ENCODE peak calls at places on chromosome 15, in five cellular contexts. One of them, this sample, is unnamed.

GRCh38 chr15:92393287-92393993 is at the start of gene ST8SIA2:
- DNase-seq in central memory CD8-positive, alpha-beta T cell: no peak
- DNase-seq in RWPE1: peak
- DNase-seq in hippocampal formation: no peak
- DNase-seq in retinal pigment epithelial cell: no peak
- DNase-seq in this sample: no peak

GRCh38 chr15:65519781-65520299 is 2.4 kb upstream of the DPP8 start:
- DNase-seq in central memory CD8-positive, alpha-beta T cell: no peak
- DNase-seq in RWPE1: no peak
- DNase-seq in hippocampal formation: no peak
- DNase-seq in retinal pigment epithelial cell: no peak
- DNase-seq in this sample: no peak

GRCh38 chr15:80580107-80580506 is 115.0 kb upstream of the ABHD17C start:
- DNase-seq in central memory CD8-positive, alpha-beta T cell: no peak
- DNase-seq in RWPE1: peak
- DNase-seq in hippocampal formation: no peak
- DNase-seq in retinal pigment epithelial cell: no peak
- DNase-seq in this sample: no peak

GRCh38 chr15:68205949-68206539 is 912 bp upstream of the CALML4 start:
- DNase-seq in central memory CD8-positive, alpha-beta T cell: no peak
- DNase-seq in RWPE1: no peak
- DNase-seq in hippocampal formation: no peak
- DNase-seq in retinal pigment epithelial cell: no peak
- DNase-seq in this sample: peak

GRCh38 chr15:67880651-67881182 is 40.9 kb upstream of the RNU6-1 start:
- DNase-seq in central memory CD8-positive, alpha-beta T cell: no peak
- DNase-seq in RWPE1: peak
- DNase-seq in hippocampal formation: no peak
- DNase-seq in retinal pigment epithelial cell: no peak
- DNase-seq in this sample: peak

GRCh38 chr15:99981223-99981647 is 248.0 kb upstream of the LYSMD4 start:
- DNase-seq in central memory CD8-positive, alpha-beta T cell: no peak
- DNase-seq in RWPE1: peak
- DNase-seq in hippocampal formation: no peak
- DNase-seq in retinal pigment epithelial cell: no peak
- DNase-seq in this sample: no peak

GRCh38 chr15:66841953-66842681 is 140.1 kb downstream of the SMAD6 start:
- DNase-seq in central memory CD8-positive, alpha-beta T cell: no peak
- DNase-seq in RWPE1: peak
- DNase-seq in hippocampal formation: no peak
- DNase-seq in retinal pigment epithelial cell: peak
- DNase-seq in this sample: peak

GRCh38 chr15:47331796-47332480 is 385.4 kb upstream of the SEMA6D start:
- DNase-seq in central memory CD8-positive, alpha-beta T cell: no peak
- DNase-seq in RWPE1: no peak
- DNase-seq in hippocampal formation: no peak
- DNase-seq in retinal pigment epithelial cell: peak
- DNase-seq in this sample: no peak

GRCh38 chr15:85805392-85805791 is 10.7 kb upstream of the KLHL25 start:
- DNase-seq in central memory CD8-positive, alpha-beta T cell: no peak
- DNase-seq in RWPE1: no peak
- DNase-seq in hippocampal formation: no peak
- DNase-seq in retinal pigment epithelial cell: no peak
- DNase-seq in this sample: no peak

GRCh38 chr15:72203507-72203837 is 5.9 kb upstream of the GRAMD2A start:
- DNase-seq in central memory CD8-positive, alpha-beta T cell: no peak
- DNase-seq in RWPE1: peak
- DNase-seq in hippocampal formation: peak
- DNase-seq in retinal pigment epithelial cell: peak
- DNase-seq in this sample: no peak

GRCh38 chr15:57218826-57219576 is 157.3 kb upstream of the CGNL1 start:
- DNase-seq in central memory CD8-positive, alpha-beta T cell: no peak
- DNase-seq in RWPE1: no peak
- DNase-seq in hippocampal formation: peak
- DNase-seq in retinal pigment epithelial cell: no peak
- DNase-seq in this sample: no peak

GRCh38 chr15:34436126-34436955 is 1.3 kb downstream of the GOLGA8A start:
- DNase-seq in central memory CD8-positive, alpha-beta T cell: no peak
- DNase-seq in RWPE1: no peak
- DNase-seq in hippocampal formation: no peak
- DNase-seq in retinal pigment epithelial cell: no peak
- DNase-seq in this sample: no peak

GRCh38 chr15:38308242-38308641 is 55.6 kb downstream of the SPRED1 start:
- DNase-seq in central memory CD8-positive, alpha-beta T cell: no peak
- DNase-seq in RWPE1: no peak
- DNase-seq in hippocampal formation: no peak
- DNase-seq in retinal pigment epithelial cell: no peak
- DNase-seq in this sample: no peak

GRCh38 chr15:28945626-28946215 is 59.9 kb downstream of the APBA2 start:
- DNase-seq in central memory CD8-positive, alpha-beta T cell: no peak
- DNase-seq in RWPE1: no peak
- DNase-seq in hippocampal formation: no peak
- DNase-seq in retinal pigment epithelial cell: no peak
- DNase-seq in this sample: no peak

GRCh38 chr15:66650433-66650832 is 51.6 kb upstream of the SMAD6 start:
- DNase-seq in central memory CD8-positive, alpha-beta T cell: no peak
- DNase-seq in RWPE1: no peak
- DNase-seq in hippocampal formation: no peak
- DNase-seq in retinal pigment epithelial cell: no peak
- DNase-seq in this sample: peak

GRCh38 chr15:23823508-23823907 is 136.4 kb upstream of the NDN start:
- DNase-seq in central memory CD8-positive, alpha-beta T cell: no peak
- DNase-seq in RWPE1: no peak
- DNase-seq in hippocampal formation: no peak
- DNase-seq in retinal pigment epithelial cell: no peak
- DNase-seq in this sample: no peak

GRCh38 chr15:100383302-100384107 is 41.7 kb upstream of the ADAMTS17 start:
- DNase-seq in central memory CD8-positive, alpha-beta T cell: no peak
- DNase-seq in RWPE1: peak
- DNase-seq in hippocampal formation: peak
- DNase-seq in retinal pigment epithelial cell: no peak
- DNase-seq in this sample: peak

GRCh38 chr15:95041297-95041696 is 809.9 kb downstream of the MCTP2 start:
- DNase-seq in central memory CD8-positive, alpha-beta T cell: no peak
- DNase-seq in RWPE1: no peak
- DNase-seq in hippocampal formation: no peak
- DNase-seq in retinal pigment epithelial cell: no peak
- DNase-seq in this sample: no peak

GRCh38 chr15:82663186-82663600 is 16.0 kb upstream of the CPEB1 start:
- DNase-seq in central memory CD8-positive, alpha-beta T cell: no peak
- DNase-seq in RWPE1: peak
- DNase-seq in hippocampal formation: no peak
- DNase-seq in retinal pigment epithelial cell: no peak
- DNase-seq in this sample: no peak

GRCh38 chr15:35752134-35752466 is 206.1 kb upstream of the DPH6 start:
- DNase-seq in central memory CD8-positive, alpha-beta T cell: no peak
- DNase-seq in RWPE1: no peak
- DNase-seq in hippocampal formation: no peak
- DNase-seq in retinal pigment epithelial cell: no peak
- DNase-seq in this sample: no peak

GRCh38 chr15:69074843-69075224 is 60.3 kb downstream of the NOX5 start:
- DNase-seq in central memory CD8-positive, alpha-beta T cell: no peak
- DNase-seq in RWPE1: no peak
- DNase-seq in hippocampal formation: no peak
- DNase-seq in retinal pigment epithelial cell: peak
- DNase-seq in this sample: peak

GRCh38 chr15:26848498-26848897 is 18.4 kb upstream of the GABRA5 start:
- DNase-seq in central memory CD8-positive, alpha-beta T cell: no peak
- DNase-seq in RWPE1: no peak
- DNase-seq in hippocampal formation: no peak
- DNase-seq in retinal pigment epithelial cell: no peak
- DNase-seq in this sample: no peak

GRCh38 chr15:65192016-65192415 is 6.9 kb upstream of the CLPX start:
- DNase-seq in central memory CD8-positive, alpha-beta T cell: no peak
- DNase-seq in RWPE1: no peak
- DNase-seq in hippocampal formation: no peak
- DNase-seq in retinal pigment epithelial cell: no peak
- DNase-seq in this sample: no peak

GRCh38 chr15:101710806-101711205 is 13.5 kb downstream of the TARS3 start:
- DNase-seq in central memory CD8-positive, alpha-beta T cell: no peak
- DNase-seq in RWPE1: peak
- DNase-seq in hippocampal formation: no peak
- DNase-seq in retinal pigment epithelial cell: no peak
- DNase-seq in this sample: no peak

GRCh38 chr15:22795206-22796063 is 9.0 kb downstream of the NIPA1 start:
- DNase-seq in central memory CD8-positive, alpha-beta T cell: no peak
- DNase-seq in RWPE1: no peak
- DNase-seq in hippocampal formation: no peak
- DNase-seq in retinal pigment epithelial cell: no peak
- DNase-seq in this sample: no peak

GRCh38 chr15:84878504-84878903 is 6.0 kb upstream of the SLC28A1 start:
- DNase-seq in central memory CD8-positive, alpha-beta T cell: peak
- DNase-seq in RWPE1: peak
- DNase-seq in hippocampal formation: peak
- DNase-seq in retinal pigment epithelial cell: peak
- DNase-seq in this sample: peak

GRCh38 chr15:98581715-98582114 is 66.6 kb upstream of the IGF1R start:
- DNase-seq in central memory CD8-positive, alpha-beta T cell: no peak
- DNase-seq in RWPE1: peak
- DNase-seq in hippocampal formation: no peak
- DNase-seq in retinal pigment epithelial cell: no peak
- DNase-seq in this sample: no peak

GRCh38 chr15:63192604-63193206 is 3.3 kb downstream of the RAB8B start:
- DNase-seq in central memory CD8-positive, alpha-beta T cell: no peak
- DNase-seq in RWPE1: no peak
- DNase-seq in hippocampal formation: no peak
- DNase-seq in retinal pigment epithelial cell: no peak
- DNase-seq in this sample: no peak

GRCh38 chr15:83784975-83785374 is 131.1 kb downstream of the ADAMTSL3 start:
- DNase-seq in central memory CD8-positive, alpha-beta T cell: no peak
- DNase-seq in RWPE1: peak
- DNase-seq in hippocampal formation: no peak
- DNase-seq in retinal pigment epithelial cell: peak
- DNase-seq in this sample: no peak

GRCh38 chr15:92807971-92808571 is 92.1 kb upstream of the CHD2 start:
- DNase-seq in central memory CD8-positive, alpha-beta T cell: no peak
- DNase-seq in RWPE1: no peak
- DNase-seq in hippocampal formation: peak
- DNase-seq in retinal pigment epithelial cell: no peak
- DNase-seq in this sample: no peak

This sample was measured in left lobe of liver.